ENCODE peak calls at places on chromosome 10, in seven cellular contexts. A is choroid plexus epithelial cell; I is thoracic aorta; Z is AG04449; P is NB4; C is mesothelial cell of epicardium; X is CD4-positive, alpha-beta T cell. W is an unnamed sample.

GRCh38 chr10:61701055-61701705 is 38.5 kb downstream of the CABCOCO1 start:
- DNase-seq in A (no peak), Z (no peak), X (no peak), I (no peak), P (no peak), C (no peak), W (peak)

GRCh38 chr10:49768329-49768728 is 6.2 kb upstream of the OGDHL start:
- DNase-seq in P (no peak), Z (no peak), C (no peak), A (no peak), X (no peak), I (no peak), W (no peak)

GRCh38 chr10:3908183-3908582 is 123.2 kb upstream of the KLF6 start:
- DNase-seq in X (no peak), C (no peak), A (no peak), P (no peak), Z (no peak), I (no peak), W (peak)

GRCh38 chr10:51000164-51000563 is 74.1 kb upstream of the PRKG1 start:
- DNase-seq in X (no peak), P (no peak), Z (peak), C (no peak), A (peak), I (no peak), W (peak)

GRCh38 chr10:103925591-103925990 is 7.6 kb upstream of the STN1 start:
- DNase-seq in X (no peak), P (no peak), A (no peak), I (no peak), Z (no peak), C (no peak), W (no peak)

GRCh38 chr10:104308439-104308903 is 29.8 kb downstream of the ITPRIP start:
- DNase-seq in Z (no peak), A (peak), C (no peak), P (no peak), X (peak), I (no peak), W (no peak)

GRCh38 chr10:2893446-2893845 is 173.9 kb upstream of the PFKP start:
- DNase-seq in P (no peak), X (no peak), Z (no peak), A (no peak), I (no peak), C (no peak), W (no peak)

GRCh38 chr10:5951167-5951711 is 26.1 kb downstream of the IL15RA start:
- DNase-seq in Z (no peak), A (no peak), C (no peak), X (no peak), P (peak), I (no peak), W (peak)

GRCh38 chr10:48444266-48444665 is 137.8 kb downstream of the MAPK8 start:
- DNase-seq in Z (no peak), I (no peak), X (no peak), P (peak), A (peak), C (no peak), W (peak)

GRCh38 chr10:123069271-123069670 is 60.5 kb downstream of the ACADSB start:
- DNase-seq in A (no peak), Z (no peak), C (no peak), X (no peak), I (no peak), P (no peak), W (no peak)

GRCh38 chr10:67839957-67840356 is 2.0 kb upstream of the DNAJC12 start:
- DNase-seq in C (no peak), I (no peak), P (no peak), Z (no peak), A (no peak), X (no peak), W (no peak)

GRCh38 chr10:34119456-34119855 is 695.6 kb downstream of the PARD3 start:
- DNase-seq in Z (no peak), I (no peak), C (no peak), P (no peak), A (no peak), X (no peak), W (no peak)

GRCh38 chr10:96257944-96258343 is 13.4 kb downstream of the BLNK start:
- DNase-seq in P (no peak), A (no peak), I (peak), C (no peak), Z (no peak), X (no peak), W (no peak)

GRCh38 chr10:649798-650690 is 39.4 kb downstream of the DIP2C start:
- DNase-seq in Z (no peak), C (no peak), P (no peak), A (peak), I (no peak), X (no peak), W (no peak)

GRCh38 chr10:43076311-43076875 is 476 bp upstream of the RET start:
- DNase-seq in P (peak), X (no peak), A (no peak), C (no peak), Z (no peak), I (no peak), W (no peak)

GRCh38 chr10:43074827-43075611 is 1.9 kb upstream of the RET start:
- DNase-seq in A (no peak), C (no peak), X (no peak), I (no peak), Z (no peak), P (no peak), W (no peak)

GRCh38 chr10:43076876-43077420 is at the start of gene RET:
- DNase-seq in X (no peak), P (peak), C (no peak), A (no peak), I (no peak), Z (no peak), W (no peak)

GRCh38 chr10:43074409-43074808 is 2.5 kb upstream of the RET start:
- DNase-seq in C (no peak), Z (no peak), I (no peak), X (no peak), A (no peak), P (no peak), W (no peak)

GRCh38 chr10:43075612-43076003 is 1.3 kb upstream of the RET start:
- DNase-seq in I (no peak), Z (no peak), X (no peak), C (no peak), A (no peak), P (peak), W (no peak)
- TF ChIP-seq CTCF in I (no peak), Z (no peak), X (no peak), C (no peak), A (peak), P (peak), W (no peak)

DNA sequence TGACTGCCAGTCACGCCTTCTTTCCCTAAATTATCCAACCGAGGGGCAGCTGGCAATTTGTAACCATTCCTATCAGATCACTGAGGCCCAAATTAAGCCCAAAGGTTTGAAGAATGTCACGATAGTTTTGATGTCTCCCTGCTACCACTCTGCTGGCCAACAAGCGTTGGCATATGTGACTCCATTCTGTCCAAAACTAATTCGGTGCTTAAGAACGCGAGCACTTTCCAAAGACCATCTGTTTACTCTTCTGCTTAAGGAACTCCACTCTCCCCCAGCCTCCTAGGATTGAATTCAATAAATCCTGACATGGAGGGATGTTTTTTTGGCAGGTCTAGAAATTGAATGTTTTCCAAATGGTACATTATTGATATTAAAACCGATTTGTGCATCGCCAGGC is 131.5 kb upstream of the CTBP2 start:
- DNase-seq in I (no peak), Z (no peak), X (no peak), P (no peak), C (no peak), A (no peak), W (no peak)
- TF ChIP-seq CTCF in I (no peak), Z (no peak), X (no peak), P (no peak), C (no peak), A (no peak), W (no peak)

DNA sequence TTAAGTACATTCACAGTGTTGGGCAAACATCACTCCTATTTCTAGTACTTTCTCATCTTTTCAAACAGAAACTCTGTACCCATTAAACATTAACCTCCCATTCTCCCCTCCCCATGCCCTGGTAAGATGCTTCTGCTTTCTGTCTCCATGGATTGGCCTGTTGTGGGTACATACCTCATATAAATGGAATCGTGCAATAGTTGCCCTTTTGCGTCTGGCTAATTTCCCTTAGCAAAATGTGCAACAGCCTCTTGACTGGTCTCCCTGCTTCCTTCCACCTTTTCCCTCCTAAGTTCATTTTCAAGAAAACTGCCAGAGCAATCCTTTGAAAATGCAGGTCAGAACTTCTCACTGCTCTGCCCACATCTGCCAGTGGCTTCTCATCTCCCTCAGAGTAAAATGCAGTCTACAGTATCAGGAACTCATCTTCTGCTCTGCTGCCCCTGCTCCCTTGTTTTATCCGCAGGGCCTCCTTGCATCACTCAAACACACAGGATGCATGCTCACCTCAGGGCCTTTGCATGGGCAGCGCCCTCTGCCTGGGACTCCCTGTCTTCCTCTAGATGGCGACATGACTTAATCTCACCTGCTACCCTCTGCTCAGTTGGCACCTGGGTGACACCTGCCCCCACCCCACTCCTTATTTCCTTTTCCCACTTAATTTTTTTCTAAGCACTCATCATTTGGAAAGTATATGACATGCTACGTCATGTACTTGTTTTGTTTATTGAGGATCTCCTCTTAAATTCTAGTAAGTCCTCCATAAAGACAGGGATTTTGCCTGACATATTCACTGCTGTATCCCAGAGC is 44.3 kb upstream of the ECHDC3 start:
- DNase-seq in C (no peak), I (no peak), A (no peak), P (no peak), X (no peak), Z (no peak), W (no peak)
- TF ChIP-seq CTCF in C (no peak), I (no peak), A (no peak), P (no peak), X (no peak), Z (no peak), W (no peak)

DNA sequence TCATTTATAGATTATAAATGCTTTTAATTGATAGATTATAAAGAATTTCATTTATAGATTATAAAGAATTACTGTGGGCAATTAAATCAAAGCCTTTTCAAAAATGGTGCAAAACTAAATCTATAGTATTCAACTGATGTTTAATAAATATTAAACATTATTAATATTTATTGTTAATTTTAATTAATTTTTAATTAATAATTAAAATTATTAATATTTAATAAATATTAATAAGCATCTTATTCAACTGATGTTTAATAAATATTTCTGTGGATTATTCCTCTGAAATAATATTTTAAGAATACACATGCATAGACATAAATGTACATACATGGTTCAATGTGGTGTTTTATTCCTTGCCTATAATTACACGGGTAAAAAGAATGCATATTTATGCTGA is 346.8 kb downstream of the PCDH15 start:
- DNase-seq in P (no peak), Z (no peak), A (no peak), C (no peak), X (no peak), I (no peak), W (no peak)
- TF ChIP-seq CTCF in P (no peak), Z (no peak), A (no peak), C (no peak), X (no peak), I (no peak), W (no peak)